ENCODE peak calls at places on chromosomes 16 and 17, in nine cellular contexts. One of them, this sample, is unnamed.

GRCh38 chr17:55343900-55344513 is 77.6 kb downstream of the MMD start:
- DNase-seq in right lobe of liver: no peak
- DNase-seq in endothelial cell of umbilical vein: no peak
- DNase-seq in ovary: no peak
- DNase-seq in IMR-90: no peak
- DNase-seq in prostate gland: no peak
- DNase-seq in heart left ventricle: no peak
- DNase-seq in K562: no peak
- DNase-seq in transverse colon: no peak
- DNase-seq in this sample: no peak

GRCh38 chr17:43694081-43694870 is 32.6 kb upstream of the MEOX1 start:
- DNase-seq in right lobe of liver: peak; percentile 76
- DNase-seq in endothelial cell of umbilical vein: peak; percentile 76
- DNase-seq in ovary: peak; percentile 64
- DNase-seq in IMR-90: peak; percentile 75
- DNase-seq in prostate gland: peak; percentile 74
- DNase-seq in heart left ventricle: peak; percentile 84
- DNase-seq in K562: peak; percentile 69
- DNase-seq in transverse colon: peak; percentile 78
- DNase-seq in this sample: peak; percentile 60

GRCh38 chr16:67294927-67295326 is 15.6 kb downstream of the PLEKHG4 start:
- DNase-seq in right lobe of liver: no peak
- DNase-seq in endothelial cell of umbilical vein: no peak
- DNase-seq in ovary: no peak
- DNase-seq in IMR-90: peak; percentile 69
- DNase-seq in prostate gland: no peak
- DNase-seq in heart left ventricle: no peak
- DNase-seq in K562: no peak
- DNase-seq in transverse colon: no peak
- DNase-seq in this sample: no peak

GRCh38 chr16:56245197-56245596 is 53.9 kb downstream of the GNAO1 start:
- DNase-seq in right lobe of liver: no peak
- DNase-seq in endothelial cell of umbilical vein: no peak
- DNase-seq in ovary: no peak
- DNase-seq in IMR-90: peak; percentile 8
- DNase-seq in prostate gland: no peak
- DNase-seq in heart left ventricle: no peak
- DNase-seq in K562: no peak
- DNase-seq in transverse colon: no peak
- DNase-seq in this sample: peak; percentile 15

GRCh38 chr17:80284631-80285030 is 24.0 kb downstream of the RNF213 start:
- DNase-seq in right lobe of liver: no peak
- DNase-seq in endothelial cell of umbilical vein: no peak
- DNase-seq in ovary: no peak
- DNase-seq in IMR-90: no peak
- DNase-seq in prostate gland: no peak
- DNase-seq in heart left ventricle: peak; percentile 26
- DNase-seq in K562: peak; percentile 76
- DNase-seq in transverse colon: no peak
- DNase-seq in this sample: no peak

GRCh38 chr17:79988163-79988971 is 47.3 kb downstream of the TBC1D16 start:
- DNase-seq in right lobe of liver: peak; percentile 87
- DNase-seq in endothelial cell of umbilical vein: peak; percentile 91
- DNase-seq in ovary: peak; percentile 87
- DNase-seq in IMR-90: peak; percentile 89
- DNase-seq in prostate gland: no peak
- DNase-seq in heart left ventricle: peak; percentile 56
- DNase-seq in K562: no peak
- DNase-seq in transverse colon: peak; percentile 61
- DNase-seq in this sample: peak; percentile 87

GRCh38 chr17:78253946-78254672 is 22.7 kb downstream of the TMEM235 start:
- DNase-seq in right lobe of liver: peak; percentile 88
- DNase-seq in endothelial cell of umbilical vein: peak; percentile 82
- DNase-seq in ovary: peak; percentile 77
- DNase-seq in IMR-90: peak; percentile 76
- DNase-seq in prostate gland: peak; percentile 77
- DNase-seq in heart left ventricle: peak; percentile 94
- DNase-seq in K562: peak; percentile 87
- DNase-seq in transverse colon: peak; percentile 88
- DNase-seq in this sample: peak; percentile 90

GRCh38 chr16:9183682-9184353 is 92.4 kb downstream of the HAPSTR1 start:
- DNase-seq in right lobe of liver: no peak
- DNase-seq in endothelial cell of umbilical vein: no peak
- DNase-seq in ovary: no peak
- DNase-seq in IMR-90: no peak
- DNase-seq in prostate gland: no peak
- DNase-seq in heart left ventricle: no peak
- DNase-seq in K562: peak; percentile 44
- DNase-seq in transverse colon: no peak
- DNase-seq in this sample: no peak

GRCh38 chr16:14329727-14330363 is 258.7 kb downstream of the MRTFB start:
- DNase-seq in right lobe of liver: no peak
- DNase-seq in endothelial cell of umbilical vein: no peak
- DNase-seq in ovary: no peak
- DNase-seq in IMR-90: no peak
- DNase-seq in prostate gland: no peak
- DNase-seq in heart left ventricle: no peak
- DNase-seq in K562: no peak
- DNase-seq in transverse colon: no peak
- DNase-seq in this sample: no peak

GRCh38 chr16:57614546-57615343 is 13.7 kb upstream of the ADGRG1 start:
- DNase-seq in right lobe of liver: no peak
- DNase-seq in endothelial cell of umbilical vein: no peak
- DNase-seq in ovary: no peak
- DNase-seq in IMR-90: no peak
- DNase-seq in prostate gland: no peak
- DNase-seq in heart left ventricle: no peak
- DNase-seq in K562: no peak
- DNase-seq in transverse colon: no peak
- DNase-seq in this sample: no peak

GRCh38 chr16:17275076-17275732 is 195.6 kb downstream of the XYLT1 start:
- DNase-seq in right lobe of liver: no peak
- DNase-seq in endothelial cell of umbilical vein: no peak
- DNase-seq in ovary: no peak
- DNase-seq in IMR-90: no peak
- DNase-seq in prostate gland: no peak
- DNase-seq in heart left ventricle: no peak
- DNase-seq in K562: no peak
- DNase-seq in transverse colon: peak; percentile 90
- DNase-seq in this sample: no peak

GRCh38 chr17:60169921-60170817 is 20.4 kb downstream of the CA4 start:
- DNase-seq in right lobe of liver: no peak
- DNase-seq in endothelial cell of umbilical vein: peak; percentile 94
- DNase-seq in ovary: no peak
- DNase-seq in IMR-90: peak; percentile 41
- DNase-seq in prostate gland: no peak
- DNase-seq in heart left ventricle: peak; percentile 82
- DNase-seq in K562: peak; percentile 8
- DNase-seq in transverse colon: peak; percentile 86
- DNase-seq in this sample: no peak

GRCh38 chr17:47276868-47277267 is 23.2 kb downstream of the ITGB3 start:
- DNase-seq in right lobe of liver: peak; percentile 59
- DNase-seq in endothelial cell of umbilical vein: peak; percentile 63
- DNase-seq in ovary: peak; percentile 75
- DNase-seq in IMR-90: peak; percentile 73
- DNase-seq in prostate gland: no peak
- DNase-seq in heart left ventricle: peak; percentile 75
- DNase-seq in K562: no peak
- DNase-seq in transverse colon: peak; percentile 58
- DNase-seq in this sample: no peak

GRCh38 chr16:80743772-80744171 is 60.6 kb downstream of the CDYL2 start:
- DNase-seq in right lobe of liver: no peak
- DNase-seq in endothelial cell of umbilical vein: no peak
- DNase-seq in ovary: no peak
- DNase-seq in IMR-90: peak; percentile 2
- DNase-seq in prostate gland: no peak
- DNase-seq in heart left ventricle: no peak
- DNase-seq in K562: no peak
- DNase-seq in transverse colon: no peak
- DNase-seq in this sample: no peak

GRCh38 chr17:48995871-48996695 is 1.1 kb upstream of the IGF2BP1 start:
- DNase-seq in right lobe of liver: no peak
- DNase-seq in endothelial cell of umbilical vein: peak; percentile 47
- DNase-seq in ovary: no peak
- DNase-seq in IMR-90: no peak
- DNase-seq in prostate gland: no peak
- DNase-seq in heart left ventricle: no peak
- DNase-seq in K562: peak; percentile 94
- DNase-seq in transverse colon: no peak
- DNase-seq in this sample: peak; percentile 86

GRCh38 chr17:30530346-30531025 is 53.3 kb downstream of the GOSR1 start:
- DNase-seq in right lobe of liver: no peak
- DNase-seq in endothelial cell of umbilical vein: peak; percentile 47
- DNase-seq in ovary: no peak
- DNase-seq in IMR-90: peak; percentile 71
- DNase-seq in prostate gland: no peak
- DNase-seq in heart left ventricle: no peak
- DNase-seq in K562: no peak
- DNase-seq in transverse colon: no peak
- DNase-seq in this sample: peak; percentile 30

GRCh38 chr17:76725580-76726230 is 701 bp downstream of the JMJD6 start:
- DNase-seq in right lobe of liver: peak; percentile 80
- DNase-seq in endothelial cell of umbilical vein: peak; percentile 59
- DNase-seq in ovary: peak; percentile 57
- DNase-seq in IMR-90: peak; percentile 40
- DNase-seq in prostate gland: peak; percentile 74
- DNase-seq in heart left ventricle: peak; percentile 89
- DNase-seq in K562: peak; percentile 85
- DNase-seq in transverse colon: peak; percentile 85
- DNase-seq in this sample: no peak

GRCh38 chr17:76726766-76727718 is at the start of gene METTL23:
- DNase-seq in right lobe of liver: peak; percentile 89
- DNase-seq in endothelial cell of umbilical vein: peak; percentile 77
- DNase-seq in ovary: peak; percentile 87
- DNase-seq in IMR-90: peak; percentile 77
- DNase-seq in prostate gland: peak; percentile 79
- DNase-seq in heart left ventricle: peak; percentile 92
- DNase-seq in K562: peak; percentile 83
- DNase-seq in transverse colon: peak; percentile 90
- DNase-seq in this sample: no peak

GRCh38 chr17:76727745-76728456 is 1.3 kb downstream of the METTL23 start:
- DNase-seq in right lobe of liver: no peak
- DNase-seq in endothelial cell of umbilical vein: peak; percentile 25
- DNase-seq in ovary: no peak
- DNase-seq in IMR-90: no peak
- DNase-seq in prostate gland: no peak
- DNase-seq in heart left ventricle: no peak
- DNase-seq in K562: no peak
- DNase-seq in transverse colon: peak; percentile 28
- DNase-seq in this sample: no peak

GRCh38 chr17:76723812-76724211 is 2.6 kb downstream of the JMJD6 start:
- DNase-seq in right lobe of liver: no peak
- DNase-seq in endothelial cell of umbilical vein: no peak
- DNase-seq in ovary: no peak
- DNase-seq in IMR-90: no peak
- DNase-seq in prostate gland: no peak
- DNase-seq in heart left ventricle: no peak
- DNase-seq in K562: no peak
- DNase-seq in transverse colon: no peak
- DNase-seq in this sample: no peak

GRCh38 chr17:76726231-76726765 is at the start of gene JMJD6:
- DNase-seq in right lobe of liver: peak; percentile 99
- DNase-seq in endothelial cell of umbilical vein: peak; percentile 96
- DNase-seq in ovary: peak; percentile 97
- DNase-seq in IMR-90: peak; percentile 95
- DNase-seq in prostate gland: peak; percentile 97
- DNase-seq in heart left ventricle: peak; percentile 98
- DNase-seq in K562: peak; percentile 94
- DNase-seq in transverse colon: peak; percentile 98
- DNase-seq in this sample: peak; percentile 90
- TF ChIP-seq POLR2A in right lobe of liver: peak; percentile 95
- TF ChIP-seq POLR2A in endothelial cell of umbilical vein: peak; percentile 88
- TF ChIP-seq POLR2A in ovary: peak; percentile 71
- TF ChIP-seq POLR2A in IMR-90: peak; percentile 97
- TF ChIP-seq POLR2A in prostate gland: peak; percentile 96
- TF ChIP-seq POLR2A in heart left ventricle: peak; percentile 53
- TF ChIP-seq POLR2A in K562: peak; percentile 82
- TF ChIP-seq POLR2A in transverse colon: peak; percentile 98
- TF ChIP-seq POLR2A in this sample: peak; percentile 91

GRCh38 chr17:50686494-50687199 is 21.1 kb downstream of the ANKRD40 start:
- DNase-seq in right lobe of liver: peak; percentile 89
- DNase-seq in endothelial cell of umbilical vein: peak; percentile 28
- DNase-seq in ovary: peak; percentile 92
- DNase-seq in IMR-90: peak; percentile 61
- DNase-seq in prostate gland: peak; percentile 68
- DNase-seq in heart left ventricle: no peak
- DNase-seq in K562: no peak
- DNase-seq in transverse colon: peak; percentile 89
- DNase-seq in this sample: peak; percentile 93
- TF ChIP-seq POLR2A in right lobe of liver: peak; percentile 65
- TF ChIP-seq POLR2A in endothelial cell of umbilical vein: no peak
- TF ChIP-seq POLR2A in ovary: no peak
- TF ChIP-seq POLR2A in IMR-90: no peak
- TF ChIP-seq POLR2A in prostate gland: no peak
- TF ChIP-seq POLR2A in heart left ventricle: no peak
- TF ChIP-seq POLR2A in K562: no peak
- TF ChIP-seq POLR2A in transverse colon: peak; percentile 32
- TF ChIP-seq POLR2A in this sample: no peak

DNA sequence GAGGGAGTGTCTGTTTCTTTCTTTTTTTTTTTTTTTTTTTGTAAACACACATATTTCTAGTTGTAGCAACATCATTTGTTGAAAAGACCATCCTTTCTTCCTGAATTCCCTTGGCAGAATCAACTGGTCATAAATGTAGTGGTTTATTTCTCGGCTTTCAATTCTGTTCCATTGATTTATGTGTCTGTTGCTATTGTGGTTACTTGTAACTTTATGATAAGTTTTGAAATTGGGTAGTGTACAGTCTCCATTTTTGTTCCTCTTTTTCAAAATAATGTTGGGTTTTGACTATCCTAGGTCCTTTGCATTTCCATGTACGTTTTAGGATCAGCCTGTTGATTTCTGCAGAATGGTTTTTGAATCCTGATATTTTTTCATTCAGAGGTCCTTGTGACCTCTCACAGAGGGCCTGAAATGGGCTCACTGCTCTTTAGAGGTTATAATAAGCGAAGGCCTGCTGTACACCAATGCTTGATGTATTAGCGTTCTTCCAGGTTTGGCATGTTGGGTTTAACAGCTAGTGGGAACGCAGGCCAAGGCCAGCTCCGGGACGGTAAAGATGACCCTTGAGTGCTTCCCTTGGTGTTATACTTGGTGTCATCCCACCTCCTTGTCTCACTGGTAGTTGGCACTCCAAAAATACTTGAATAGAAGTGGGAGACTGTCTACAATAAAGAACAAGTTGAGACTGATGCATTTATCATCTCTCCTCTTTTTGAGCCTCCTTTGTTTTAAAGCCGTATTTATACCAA is 43.8 kb downstream of the ZNRF1 start:
- DNase-seq in right lobe of liver: no peak
- DNase-seq in endothelial cell of umbilical vein: no peak
- DNase-seq in ovary: no peak
- DNase-seq in IMR-90: no peak
- DNase-seq in prostate gland: no peak
- DNase-seq in heart left ventricle: no peak
- DNase-seq in K562: no peak
- DNase-seq in transverse colon: no peak
- DNase-seq in this sample: no peak
- TF ChIP-seq POLR2A in right lobe of liver: no peak
- TF ChIP-seq POLR2A in endothelial cell of umbilical vein: no peak
- TF ChIP-seq POLR2A in ovary: no peak
- TF ChIP-seq POLR2A in IMR-90: no peak
- TF ChIP-seq POLR2A in prostate gland: no peak
- TF ChIP-seq POLR2A in heart left ventricle: no peak
- TF ChIP-seq POLR2A in K562: no peak
- TF ChIP-seq POLR2A in transverse colon: no peak
- TF ChIP-seq POLR2A in this sample: no peak

GRCh38 chr17:8075574-8076342 is 11.8 kb downstream of the ALOX12B start:
- DNase-seq in right lobe of liver: no peak
- DNase-seq in endothelial cell of umbilical vein: no peak
- DNase-seq in ovary: no peak
- DNase-seq in IMR-90: no peak
- DNase-seq in prostate gland: no peak
- DNase-seq in heart left ventricle: no peak
- DNase-seq in K562: no peak
- DNase-seq in transverse colon: no peak
- DNase-seq in this sample: no peak
- TF ChIP-seq POLR2A in right lobe of liver: no peak
- TF ChIP-seq POLR2A in endothelial cell of umbilical vein: no peak
- TF ChIP-seq POLR2A in ovary: no peak
- TF ChIP-seq POLR2A in IMR-90: no peak
- TF ChIP-seq POLR2A in prostate gland: no peak
- TF ChIP-seq POLR2A in heart left ventricle: no peak
- TF ChIP-seq POLR2A in K562: no peak
- TF ChIP-seq POLR2A in transverse colon: no peak
- TF ChIP-seq POLR2A in this sample: no peak